ENCODE peak calls at places on chromosomes 16 and 17, in four cellular contexts. I is thoracic aorta, Z is brain microvascular endothelial cell, T is neural progenitor cell. S is an unnamed sample.

GRCh38 chr16:75578212-75578611 is 12.0 kb downstream of the GABARAPL2 start:
- DNase-seq in T (no peak), I (no peak), Z (no peak), S (no peak)

GRCh38 chr16:88810868-88811599 is 694 bp downstream of the APRT start:
- DNase-seq in T (peak; percentile 77), Z (peak; percentile 51), I (peak; percentile 25), S (no peak)

GRCh38 chr16:85541619-85542547 is 71.2 kb upstream of the GSE1 start:
- DNase-seq in Z (no peak), I (no peak), T (no peak), S (peak; percentile 23)

GRCh38 chr16:56426585-56426984 is 1.2 kb upstream of the AMFR start:
- DNase-seq in Z (no peak), I (no peak), T (no peak), S (no peak)

GRCh38 chr16:88999457-89000206 is 22.6 kb upstream of the CBFA2T3 start:
- DNase-seq in I (no peak), Z (no peak), T (no peak), S (no peak)

GRCh38 chr17:68600881-68601564 is at the start of gene FAM20A:
- DNase-seq in Z (no peak), T (peak; percentile 59), I (no peak), S (no peak)

GRCh38 chr17:70552230-70552981 is 383.1 kb downstream of the KCNJ2 start:
- DNase-seq in T (peak; percentile 75), Z (peak; percentile 8), I (no peak), S (no peak)

GRCh38 chr17:8223356-8224063 is 13.1 kb upstream of the AURKB start:
- DNase-seq in T (peak; percentile 85), Z (peak; percentile 38), I (no peak), S (no peak)

GRCh38 chr17:75442168-75443103 is 14.0 kb upstream of the TMEM94 start:
- DNase-seq in Z (no peak), T (no peak), I (no peak), S (no peak)

GRCh38 chr17:20111538-20111937 is 102.4 kb downstream of the SPECC1 start:
- DNase-seq in I (no peak), Z (no peak), T (no peak), S (no peak)

GRCh38 chr16:22353188-22353919 is 21.1 kb downstream of the CDR2 start:
- DNase-seq in I (no peak), T (no peak), Z (peak; percentile 62), S (peak; percentile 86)

GRCh38 chr16:57606147-57606846 is 22.1 kb upstream of the ADGRG1 start:
- DNase-seq in T (no peak), Z (no peak), I (no peak), S (no peak)

GRCh38 chr16:22300427-22301071 is 3.3 kb downstream of the POLR3E start:
- DNase-seq in Z (peak; percentile 45), T (peak; percentile 69), I (no peak), S (no peak)

DNA sequence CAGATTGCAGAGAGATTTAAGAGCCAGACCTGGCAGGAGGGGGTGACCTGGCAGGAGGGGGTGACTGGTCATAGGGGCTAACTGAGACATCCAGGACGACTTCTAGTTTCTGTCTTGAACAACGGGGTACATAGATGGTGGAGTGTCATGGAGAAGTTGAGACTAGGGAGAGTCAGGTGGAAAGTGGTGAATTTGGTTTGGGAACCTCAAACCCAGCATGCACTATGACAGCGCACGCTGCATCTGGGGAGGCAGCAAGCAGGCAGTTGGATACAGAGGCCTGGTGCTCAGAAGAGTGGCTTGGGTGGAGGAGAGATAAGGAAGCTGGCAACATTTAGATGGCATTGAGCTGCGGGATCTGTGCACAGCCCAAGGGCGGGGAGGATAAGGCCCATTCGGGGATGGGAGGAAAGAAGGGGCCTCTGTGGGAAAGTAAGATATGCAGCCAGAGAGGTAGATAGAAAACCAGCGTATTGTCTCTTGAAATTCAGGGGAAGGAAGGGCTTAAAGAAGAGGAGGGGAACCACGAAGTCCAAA is 4.5 kb downstream of the RIPOR1 start:
- DNase-seq in Z (no peak), T (no peak), I (no peak), S (no peak)
- H3K27me3 ChIP-seq in Z (no peaks in the 10 kb centered on the region), T (peaks cover 98% of the 10 kb centered on the region), I (no peaks in the 10 kb centered on the region), S (no peaks in the 10 kb centered on the region)

DNA sequence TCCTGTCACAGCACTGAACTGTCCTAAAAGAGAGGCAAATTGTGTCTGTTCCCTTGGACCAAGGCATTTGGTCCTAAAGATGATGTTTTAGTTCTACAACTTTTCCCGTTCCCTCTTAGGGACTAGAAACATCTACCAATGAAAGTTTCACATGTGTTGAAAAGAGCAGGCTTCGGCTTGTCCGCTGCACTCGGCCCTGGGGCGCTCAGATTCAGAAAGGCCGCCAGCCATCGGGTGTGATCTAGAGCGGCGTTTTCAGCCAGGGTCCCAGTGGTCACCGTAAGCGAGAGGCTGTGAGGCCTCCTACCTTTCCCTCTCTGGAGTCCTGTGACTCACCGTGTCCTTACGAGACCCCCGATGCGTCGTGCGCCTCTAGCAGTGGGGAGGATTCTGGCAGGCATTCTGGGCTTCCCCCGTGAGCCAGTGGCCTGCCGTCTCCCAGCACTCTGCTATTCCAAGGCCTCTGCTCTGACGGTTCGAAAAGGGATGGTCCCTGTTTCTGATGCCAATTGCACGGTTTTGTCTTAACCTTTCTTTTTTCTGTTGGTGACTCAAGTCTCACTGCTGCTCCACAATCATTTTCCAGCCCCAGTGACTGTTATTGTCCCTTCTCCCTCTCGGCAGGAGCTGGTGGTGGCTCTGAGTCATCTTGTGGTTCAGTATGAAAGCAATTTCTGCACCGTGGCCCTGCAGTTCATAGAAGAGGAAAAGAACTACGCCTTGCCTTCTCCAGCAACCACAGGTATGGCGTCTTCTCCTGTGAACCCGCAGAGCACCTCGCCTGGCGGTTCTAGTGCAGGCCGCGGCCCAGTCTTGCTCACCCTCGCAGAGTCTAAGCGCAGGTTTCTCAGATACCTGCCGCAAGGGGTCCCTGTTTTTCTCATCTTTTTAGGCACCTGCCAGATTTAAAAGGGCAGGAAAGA is 100.3 kb upstream of the CHMP6 start:
- DNase-seq in T (no peak), I (peak; percentile 43), Z (peak; percentile 94), S (peak; percentile 81)
- TF ChIP-seq CTCF in T (no peak), I (no peak), Z (peak; percentile 30), S (peak; percentile 14)

DNA sequence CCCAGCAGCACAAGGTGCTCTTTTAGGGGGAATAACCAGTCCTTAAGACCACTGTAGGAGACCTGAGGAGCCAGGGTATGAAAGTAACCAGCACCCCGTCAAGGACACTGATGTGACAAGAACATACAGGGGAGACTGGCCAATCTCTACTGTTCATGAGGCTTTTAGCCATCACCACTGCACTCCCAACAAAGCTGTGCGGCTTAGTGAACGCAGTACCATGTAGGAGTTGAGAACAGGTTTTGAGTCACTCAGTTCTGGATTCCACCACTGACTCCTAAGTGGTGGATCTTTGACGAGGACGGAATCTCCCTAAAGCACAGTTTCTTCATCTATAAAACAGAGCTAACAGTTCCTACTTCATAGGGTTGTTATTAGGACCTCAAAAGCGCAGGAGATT is 26.8 kb downstream of the COG4 start:
- DNase-seq in T (no peak), Z (no peak), I (no peak), S (no peak)
- H3K27me3 ChIP-seq in T (no peaks in the 10 kb centered on the region), Z (no peaks in the 10 kb centered on the region), I (no peaks in the 10 kb centered on the region), S (no peaks in the 10 kb centered on the region)

GRCh38 chr17:77266891-77267341 is 126.1 kb downstream of the SEC14L1 start:
- DNase-seq in Z (no peak), I (no peak), T (peak; percentile 58), S (no peak)
- TF ChIP-seq CTCF in Z (peak; percentile 46), I (no peak), T (peak; percentile 57), S (peak; percentile 14)

GRCh38 chr16:52238710-52239109 is 308.2 kb downstream of the TOX3 start:
- DNase-seq in T (no peak), Z (no peak), I (no peak), S (no peak)
- H3K27me3 ChIP-seq in T (no peaks in the 10 kb centered on the region), Z (no peaks in the 10 kb centered on the region), I (no peaks in the 10 kb centered on the region), S (no peaks in the 10 kb centered on the region)

DNA sequence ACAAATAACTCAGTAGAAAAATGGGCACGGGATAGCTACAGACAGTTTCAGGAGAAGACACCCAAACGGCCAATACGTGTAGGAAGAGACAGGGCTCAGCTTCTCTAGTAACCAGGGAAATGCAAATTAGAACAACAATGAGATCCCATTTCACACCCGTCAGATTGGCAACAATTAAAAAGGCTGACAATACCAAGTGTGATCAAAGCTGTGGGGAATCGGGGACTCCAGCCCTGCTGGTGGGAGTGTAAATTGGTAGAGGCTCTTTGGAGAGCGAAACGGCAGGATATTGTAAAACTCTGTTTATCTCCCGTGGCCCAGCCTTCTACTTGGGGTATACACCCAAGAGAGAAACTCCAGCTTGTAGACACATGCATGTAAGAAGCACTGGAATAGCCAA is 27.6 kb downstream of the MYBBP1A start:
- DNase-seq in T (peak; percentile 38), Z (no peak), I (no peak), S (no peak)
- TF ChIP-seq CTCF in T (no peak), Z (no peak), I (no peak), S (no peak)

DNA sequence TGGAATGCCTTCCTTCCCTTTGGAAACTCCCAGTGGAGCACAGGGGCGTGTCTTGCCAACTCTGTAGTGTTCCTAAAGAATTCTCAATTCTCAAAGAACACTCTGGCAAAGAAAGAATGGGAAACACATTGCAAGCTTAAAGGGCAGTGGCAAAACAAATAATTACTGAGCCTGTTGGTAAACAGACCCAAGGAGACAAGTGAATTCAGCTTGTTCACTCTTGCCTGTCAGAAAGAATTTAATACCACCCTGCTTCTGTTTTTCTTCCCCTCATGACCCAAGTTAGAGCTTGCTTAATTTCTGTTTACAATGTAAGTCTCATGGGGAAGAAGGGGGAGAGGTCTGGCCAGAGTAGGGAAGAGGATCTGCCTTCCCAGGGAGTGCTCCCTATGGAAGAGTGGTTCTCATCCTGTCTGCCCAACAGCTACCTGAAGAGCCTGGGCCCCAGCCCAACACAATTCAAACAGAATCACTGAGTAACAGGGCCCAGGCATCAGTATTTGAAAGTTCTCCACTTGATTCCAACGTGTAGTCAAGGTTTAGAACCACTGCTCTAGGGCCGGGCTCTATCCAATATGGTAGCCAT is 386.0 kb downstream of the SLC39A11 start:
- DNase-seq in I (no peak), Z (no peak), T (peak; percentile 24), S (no peak)
- H3K27me3 ChIP-seq in I (no peaks in the 10 kb centered on the region), Z (no peaks in the 10 kb centered on the region), T (no peaks in the 10 kb centered on the region), S (no peaks in the 10 kb centered on the region)

DNA sequence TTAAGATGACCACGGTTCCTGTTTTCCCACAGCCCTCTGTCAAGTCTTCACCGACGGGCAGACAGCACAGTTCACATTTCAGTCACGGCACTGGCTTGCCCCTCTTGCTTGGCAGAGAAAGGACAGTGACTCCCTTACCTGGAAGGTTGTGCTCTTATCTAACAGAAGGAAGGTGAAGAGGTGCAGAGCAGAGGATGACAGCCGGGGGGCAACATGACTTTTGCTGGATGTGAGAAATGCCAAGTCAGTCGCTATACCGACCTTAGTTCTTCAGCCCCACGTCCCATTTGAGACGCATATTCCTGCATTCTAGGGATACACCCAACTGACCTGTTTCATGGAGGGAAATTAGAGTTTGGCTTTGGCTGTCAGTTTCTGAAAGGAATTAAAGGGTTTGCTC is 492.3 kb downstream of the NPIPA7 start:
- DNase-seq in I (no peak), Z (no peak), T (peak; percentile 18), S (no peak)
- TF ChIP-seq CTCF in I (no peak), Z (no peak), T (peak; percentile 35), S (no peak)

GRCh38 chr17:46813920-46814319 is 4.6 kb downstream of the WNT3 start:
- DNase-seq in T (no peak), Z (no peak), I (no peak), S (no peak)
- H3K27me3 ChIP-seq in T (peaks cover 75% of the 10 kb centered on the region), Z (peaks cover 38% of the 10 kb centered on the region), I (no peaks in the 10 kb centered on the region), S (peaks cover 22% of the 10 kb centered on the region)